ENCODE peak calls at places on chromosomes 1 and 21, in seven cellular contexts. A is PC-3, W is GM12878, B is mesenchymal stem cell, U is mammary epithelial cell, Q is IMR-90, E is fibroblast of lung. H is an unnamed sample. For H3K36me3, the result is how much of the 10 kb centered on the place peaks cover.

GRCh38 chr1:169779150-169779549 is 15.6 kb downstream of the METTL18 start:
- DNase-seq in Q (no peak), B (no peak), U (no peak), A (peak), E (peak), W (no peak), H (no peak)

GRCh38 chr21:44462090-44462833 is 7.0 kb downstream of the LRRC3 start:
- DNase-seq in Q (no peak), W (no peak), A (no peak), U (no peak), B (no peak), E (no peak), H (no peak)

GRCh38 chr1:246537887-246538286 is 28.2 kb downstream of the TFB2M start:
- DNase-seq in A (peak), U (no peak), Q (no peak), E (no peak), B (no peak), W (no peak), H (no peak)

GRCh38 chr1:51833700-51834099 is 44.8 kb downstream of the NRDC start:
- DNase-seq in A (peak), E (peak), W (no peak), B (peak), U (no peak), Q (peak), H (no peak)

GRCh38 chr1:70247122-70247521 is 25.9 kb downstream of the SRSF11 start:
- DNase-seq in Q (no peak), E (no peak), B (no peak), U (no peak), A (no peak), W (no peak), H (no peak)

GRCh38 chr1:182279724-182280506 is 111.7 kb downstream of the GLUL start:
- DNase-seq in E (no peak), W (no peak), U (no peak), B (no peak), Q (no peak), A (no peak), H (no peak)

GRCh38 chr1:16727190-16728111 is 12.9 kb upstream of the RNU1-4 start:
- DNase-seq in A (peak), B (peak), W (peak), Q (peak), E (no peak), U (peak), H (peak)

GRCh38 chr1:36759355-36759754 is 275.0 kb downstream of the GRIK3 start:
- DNase-seq in Q (no peak), U (no peak), B (no peak), E (no peak), A (no peak), W (no peak), H (no peak)

GRCh38 chr1:151881479-151881878 is 27.8 kb downstream of the THEM4 start:
- DNase-seq in E (peak), Q (no peak), B (no peak), A (peak), U (no peak), W (no peak), H (no peak)

GRCh38 chr1:16128338-16128741 is 27.5 kb downstream of the EPHA2 start:
- DNase-seq in A (no peak), W (no peak), E (no peak), B (no peak), U (no peak), Q (no peak), H (no peak)

GRCh38 chr1:201409440-201409839 is 10.3 kb upstream of the LAD1 start:
- DNase-seq in Q (peak), A (no peak), B (no peak), W (no peak), U (no peak), E (no peak), H (no peak)

GRCh38 chr1:31382379-31382989 is 9.6 kb upstream of the FABP3 start:
- DNase-seq in W (no peak), A (no peak), U (no peak), Q (no peak), B (no peak), E (no peak), H (no peak)

GRCh38 chr1:240936911-240937668 is 325.1 kb upstream of the GREM2 start:
- DNase-seq in E (no peak), B (no peak), W (no peak), Q (no peak), A (no peak), U (no peak), H (no peak)

GRCh38 chr1:69246721-69247120 is 321.0 kb upstream of the LRRC7 start:
- DNase-seq in W (no peak), U (no peak), Q (no peak), A (no peak), E (peak), B (no peak), H (no peak)

GRCh38 chr1:97308131-97308530 is 586.5 kb downstream of the PTBP2 start:
- DNase-seq in E (peak), Q (peak), A (no peak), W (no peak), U (no peak), B (no peak), H (no peak)

GRCh38 chr1:21568809-21569385 is 59.7 kb downstream of the ALPL start:
- DNase-seq in E (no peak), Q (no peak), U (no peak), A (no peak), B (no peak), W (no peak), H (no peak)

GRCh38 chr1:202205523-202206190 is 12.1 kb downstream of the LGR6 start:
- DNase-seq in Q (no peak), W (no peak), B (no peak), A (no peak), E (no peak), U (no peak), H (peak)

GRCh38 chr1:211334986-211335385 is 8.4 kb downstream of the TRAF5 start:
- DNase-seq in W (no peak), E (no peak), U (no peak), Q (peak), A (peak), B (no peak), H (no peak)

GRCh38 chr1:9859252-9860014 is 35.7 kb upstream of the CLSTN1 start:
- DNase-seq in B (no peak), Q (peak), E (no peak), A (no peak), W (no peak), U (no peak), H (no peak)

GRCh38 chr21:35145626-35146236 is 96.6 kb upstream of the RUNX1 start:
- DNase-seq in U (peak), A (no peak), Q (no peak), W (no peak), B (no peak), E (no peak), H (no peak)

GRCh38 chr1:151822404-151822803 is 9.2 kb downstream of the RORC start:
- DNase-seq in E (no peak), U (no peak), W (no peak), B (no peak), Q (no peak), A (no peak), H (no peak)

GRCh38 chr1:215128514-215128913 is 46.0 kb downstream of the KCNK2 start:
- DNase-seq in E (no peak), U (no peak), B (no peak), A (no peak), W (no peak), Q (no peak), H (no peak)

GRCh38 chr1:167401260-167401873 is 117.0 kb downstream of the CD247 start:
- DNase-seq in B (peak), E (peak), W (peak), U (peak), A (peak), Q (peak), H (peak)

GRCh38 chr1:156121441-156121840 is 6.9 kb downstream of the LMNA start:
- DNase-seq in E (no peak), U (no peak), Q (no peak), W (no peak), A (no peak), B (peak), H (no peak)
- H3K9ac ChIP-seq in E (peak), U (peak), Q (no peak), W (peak), A (no peak), B (peak), H (no peak)

DNA sequence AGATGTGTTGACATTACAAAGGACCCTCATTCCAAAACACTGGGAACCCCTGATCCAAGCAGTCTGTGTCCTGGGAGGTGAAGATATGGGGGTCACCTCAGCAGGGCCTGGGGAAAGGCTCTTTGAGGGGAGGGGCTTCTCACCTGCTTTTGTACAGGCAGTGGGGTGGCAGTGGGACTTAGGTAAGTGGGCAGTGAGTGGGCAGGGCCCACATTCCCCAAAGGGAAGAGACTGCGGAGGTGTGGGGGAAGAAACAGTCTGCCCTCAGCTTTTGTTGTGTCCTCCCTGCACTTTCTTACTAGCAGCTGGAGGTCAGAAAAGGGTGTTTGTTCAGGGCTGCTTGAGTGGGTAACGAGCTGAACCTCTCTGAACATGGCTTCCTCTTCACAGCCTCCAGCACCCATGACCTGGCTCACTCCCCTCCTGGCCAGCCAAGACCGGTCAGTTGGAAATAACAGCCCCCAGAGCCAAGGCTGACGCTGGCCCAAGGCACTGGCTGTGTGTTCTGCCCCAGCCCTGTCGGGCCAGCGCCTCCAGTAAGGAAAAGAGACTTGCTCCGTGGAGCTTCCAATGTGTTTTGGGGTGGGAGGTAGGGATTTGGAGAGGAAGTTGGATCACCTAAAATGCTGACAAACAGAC is 173.5 kb downstream of the PSMG1 start:
- DNase-seq in A (no peak), B (no peak), Q (no peak), W (no peak), E (no peak), U (no peak), H (no peak)
- H3K36me3 ChIP-seq in A (under half), B (under half), Q (under half), W (under half), E (under half), U (under half), H (under half)

DNA sequence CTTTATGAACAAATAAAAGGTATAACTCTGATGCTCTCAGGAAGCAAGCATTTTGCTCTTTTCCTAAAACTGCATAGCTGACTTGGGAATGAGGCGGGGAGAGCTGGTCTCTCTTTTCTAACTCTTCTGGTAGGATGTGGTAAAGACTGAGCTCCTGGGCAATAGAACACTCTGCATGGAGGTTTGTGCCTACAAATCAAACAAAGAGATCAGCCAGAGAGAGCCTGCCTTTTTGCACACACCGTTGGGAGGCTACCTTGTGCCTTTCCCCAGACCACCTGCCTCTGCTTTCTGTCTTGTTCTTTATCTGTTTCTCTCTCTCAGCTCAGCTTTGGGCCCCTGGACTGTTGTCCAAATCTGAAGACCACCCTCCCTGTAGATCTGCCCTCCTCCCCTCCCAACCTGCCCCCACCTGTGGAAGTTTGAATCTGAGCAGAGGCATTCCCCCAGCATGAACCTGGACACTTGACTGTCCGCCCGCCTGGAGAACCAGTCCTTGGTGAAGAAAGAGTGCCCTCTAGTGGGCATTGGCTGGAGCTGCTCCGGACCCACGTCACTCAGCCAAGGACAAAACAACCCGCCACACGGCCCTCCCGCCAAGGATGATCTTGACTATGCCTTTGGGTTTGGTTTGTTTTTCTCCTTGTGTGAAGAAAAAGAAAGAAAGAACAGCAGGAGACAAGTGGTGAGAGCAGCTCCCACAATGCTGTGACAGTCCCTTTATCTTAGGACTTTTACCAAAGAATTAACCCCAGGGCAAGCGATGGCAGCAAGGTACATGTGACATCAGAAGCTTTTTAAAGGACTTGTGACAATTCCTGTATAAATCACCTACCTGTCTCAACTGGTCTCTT is 228.2 kb downstream of the PBX1 start:
- DNase-seq in A (peak), E (peak), U (peak), B (peak), W (no peak), Q (peak), H (peak)
- H3K4me2 ChIP-seq in A (peak), E (peak), U (peak), B (peak), W (no peak), Q (no peak), H (no peak)

DNA sequence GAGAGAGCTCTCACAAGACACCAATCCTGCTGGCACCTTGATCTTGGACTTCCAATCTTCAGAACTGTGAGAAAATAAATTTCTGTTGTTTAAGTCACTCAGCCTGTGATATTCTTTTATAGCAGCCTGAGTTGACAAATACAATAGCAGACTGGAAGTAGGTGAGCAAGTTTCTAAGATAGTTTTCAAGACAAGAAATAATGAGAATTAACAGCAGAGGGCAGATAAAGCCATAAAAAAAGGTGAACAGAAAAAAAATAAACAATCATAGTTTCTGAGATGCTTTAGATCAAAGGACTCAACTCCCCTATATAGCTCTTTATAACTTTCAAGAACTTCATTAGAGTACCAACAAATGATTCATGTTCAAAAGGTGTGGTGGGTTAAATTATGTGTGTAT is 119.8 kb downstream of the PLPPR5 start:
- DNase-seq in E (no peak), U (no peak), W (no peak), B (no peak), A (peak), Q (no peak), H (no peak)
- H3K9ac ChIP-seq in E (no peak), U (no peak), W (no peak), B (no peak), A (no peak), Q (no peak), H (no peak)

GRCh38 chr1:100265562-100265930 is 470 bp upstream of the RTCA start:
- DNase-seq in B (no peak), A (peak), Q (peak), W (no peak), E (no peak), U (peak), H (no peak)

GRCh38 chr1:100267284-100267683 is 1.3 kb downstream of the RTCA start:
- DNase-seq in U (no peak), A (no peak), W (no peak), B (no peak), E (no peak), Q (no peak), H (no peak)

GRCh38 chr1:100265931-100266830 is at the start of gene RTCA:
- DNase-seq in B (peak), W (peak), A (peak), U (peak), Q (peak), E (peak), H (peak)

DNA sequence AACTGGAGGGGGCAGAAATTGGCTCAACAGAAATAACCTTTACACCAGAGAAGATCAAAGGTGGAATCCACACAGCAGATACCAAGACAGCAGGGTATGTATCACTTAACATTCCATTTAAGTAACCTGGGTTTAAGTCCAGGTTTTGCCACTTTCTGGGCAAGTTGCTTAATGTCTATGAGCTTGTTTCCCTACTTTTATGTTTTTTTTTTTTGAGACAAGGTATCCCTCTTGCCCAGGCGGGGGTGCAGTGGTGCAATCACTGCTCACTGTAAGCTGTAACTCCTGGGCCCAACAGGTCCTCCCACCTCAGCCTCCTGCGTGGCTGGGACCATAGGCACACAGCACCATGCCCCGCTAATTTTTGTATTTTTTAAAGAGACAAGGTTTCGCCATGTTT is 2.2 kb downstream of the RTCA start:
- DNase-seq in A (no peak), E (no peak), W (no peak), B (no peak), Q (no peak), U (no peak), H (no peak)
- H3K36me3 ChIP-seq in A (under half), E (under half), W (under half), B (half or more), Q (under half), U (under half), H (under half)

GRCh38 chr1:206039046-206039929 is 13.7 kb upstream of the RHEX start:
- DNase-seq in U (no peak), A (no peak), Q (no peak), W (no peak), B (no peak), E (no peak), H (no peak)
- H3K4me2 ChIP-seq in U (no peak), A (no peak), Q (no peak), W (peak), B (no peak), E (no peak), H (no peak)

GRCh38 chr1:234619071-234619480 is 9.1 kb upstream of the IRF2BP2 start:
- DNase-seq in W (no peak), E (no peak), Q (peak), B (no peak), U (peak), A (no peak), H (no peak)
- H3K9ac ChIP-seq in W (no peak), E (no peak), Q (peak), B (peak), U (peak), A (no peak), H (no peak)

DNA sequence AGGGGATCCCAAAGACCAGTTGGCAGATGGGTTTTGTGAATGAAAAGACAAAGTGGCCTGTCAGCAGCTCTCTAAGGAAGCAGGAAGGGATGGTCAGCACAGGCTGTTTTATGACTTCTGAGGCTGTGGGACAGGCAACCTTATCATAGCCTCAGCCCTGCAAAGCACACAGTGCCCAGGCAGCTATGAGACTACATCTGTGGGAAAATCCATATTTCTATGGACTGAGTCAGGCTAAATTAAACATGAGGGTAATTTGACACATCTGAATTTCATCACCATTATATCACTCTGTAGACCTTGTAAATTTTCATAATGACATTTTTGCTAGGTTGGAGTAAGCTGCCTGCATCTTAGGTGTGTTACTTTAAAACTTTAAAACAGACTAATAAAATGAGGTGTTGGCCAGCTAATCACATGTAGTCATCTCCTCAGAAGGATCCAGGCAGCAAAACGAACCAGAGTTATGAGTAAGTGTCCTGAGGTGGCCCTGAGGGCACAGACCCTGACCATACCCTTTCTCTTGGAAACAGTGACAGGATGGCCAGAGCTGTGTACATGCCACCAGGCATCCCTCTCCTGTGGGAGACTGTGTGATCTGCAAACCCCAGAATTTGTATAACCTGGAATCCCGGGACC is 14.6 kb downstream of the NGF start:
- DNase-seq in B (no peak), A (peak), U (peak), W (no peak), E (peak), Q (peak), H (no peak)
- H3K36me3 ChIP-seq in B (under half), A (under half), U (under half), W (under half), E (under half), Q (under half), H (under half)

DNA sequence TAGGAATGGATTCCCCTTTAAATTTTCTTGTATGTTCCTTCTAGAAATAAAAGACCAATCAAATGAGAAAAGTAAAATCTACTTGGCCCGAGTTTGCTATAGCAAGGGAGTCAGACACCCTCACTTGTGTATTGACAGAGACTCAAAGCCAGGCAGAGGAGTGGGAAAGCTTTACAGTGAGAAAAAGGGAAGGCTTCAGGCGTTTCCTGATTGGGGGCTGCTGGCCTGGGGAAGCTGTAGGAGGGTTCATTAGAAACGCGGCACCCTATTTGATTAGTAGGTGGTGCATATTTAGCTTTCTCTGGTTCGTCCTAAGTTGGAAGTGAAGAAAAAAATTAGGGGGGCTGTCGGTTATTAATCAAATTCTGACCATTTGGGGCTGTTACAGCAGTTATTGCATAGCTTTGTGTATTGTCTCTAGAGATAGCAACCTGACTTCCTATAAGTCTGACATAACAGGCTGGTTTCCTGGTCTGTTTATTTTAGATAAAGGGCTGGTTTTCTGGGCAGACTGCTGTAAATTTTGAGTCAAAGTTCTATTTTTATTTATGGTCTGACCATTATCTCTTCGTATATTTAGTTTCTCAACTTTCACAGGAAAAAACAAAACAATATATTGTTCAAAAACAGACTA is 10.0 kb downstream of the SLC25A24 start:
- DNase-seq in B (no peak), A (no peak), E (no peak), U (no peak), Q (no peak), W (no peak), H (peak)
- H3K4me2 ChIP-seq in B (no peak), A (no peak), E (no peak), U (no peak), Q (no peak), W (no peak), H (peak)

GRCh38 chr1:178940022-178940765 is 69.3 kb upstream of the ANGPTL1 start:
- DNase-seq in A (no peak), Q (peak), B (no peak), W (no peak), E (peak), U (no peak), H (no peak)

GRCh38 chr1:178939328-178939727 is 68.5 kb upstream of the ANGPTL1 start:
- DNase-seq in U (no peak), B (no peak), Q (no peak), A (no peak), W (no peak), E (peak), H (no peak)

GRCh38 chr1:178938959-178939317 is 68.1 kb upstream of the ANGPTL1 start:
- DNase-seq in U (no peak), A (no peak), E (peak), W (no peak), Q (peak), B (no peak), H (no peak)

GRCh38 chr1:178937770-178938169 is 66.9 kb upstream of the ANGPTL1 start:
- DNase-seq in W (no peak), U (no peak), E (no peak), A (no peak), Q (no peak), B (no peak), H (no peak)

GRCh38 chr1:178938281-178938958 is 67.5 kb upstream of the ANGPTL1 start:
- DNase-seq in U (no peak), A (no peak), B (no peak), Q (no peak), W (no peak), E (no peak), H (no peak)
- H3K9ac ChIP-seq in U (no peak), A (no peak), B (peak), Q (no peak), W (no peak), E (no peak), H (no peak)

H was measured in Karpas-422.